ENCODE peak calls at places on chromosomes 1 and 21, in five cellular contexts. O is GM03348, H is AG08395, S is tibial artery, F is transverse colon. L is an unnamed sample.

GRCh38 chr1:23100074-23100748 is 68.4 kb downstream of the LUZP1 start:
- DNase-seq in O (peak; percentile 86), H (peak; percentile 89), S (peak; percentile 69), F (no peak), L (no peak)

GRCh38 chr1:94623560-94624148 is 82.1 kb upstream of the F3 start:
- DNase-seq in O (peak; percentile 19), H (no peak), S (no peak), F (no peak), L (no peak)

GRCh38 chr1:54559771-54560231 is 11.8 kb downstream of the ACOT11 start:
- DNase-seq in O (no peak), H (no peak), S (no peak), F (no peak), L (peak; percentile 25)

GRCh38 chr1:110134050-110134595 is 16.2 kb upstream of the SLC6A17 start:
- DNase-seq in O (no peak), H (no peak), S (no peak), F (no peak), L (no peak)

GRCh38 chr1:181469829-181470228 is 13.5 kb upstream of the CACNA1E start:
- DNase-seq in O (peak; percentile 71), H (peak; percentile 75), S (no peak), F (no peak), L (no peak)

GRCh38 chr1:214476958-214477870 is 74.2 kb downstream of the PTPN14 start:
- DNase-seq in O (peak; percentile 89), H (peak; percentile 89), S (no peak), F (no peak), L (no peak)

GRCh38 chr1:113981962-113982931 is 3.0 kb downstream of the OLFML3 start:
- DNase-seq in O (peak; percentile 91), H (peak; percentile 83), S (peak; percentile 85), F (peak; percentile 53), L (no peak)

GRCh38 chr1:71414229-71414628 is 333.4 kb upstream of the ZRANB2 start:
- DNase-seq in O (peak; percentile 4), H (no peak), S (no peak), F (no peak), L (no peak)

GRCh38 chr21:41552254-41552653 is 44.3 kb upstream of the TMPRSS2 start:
- DNase-seq in O (no peak), H (no peak), S (no peak), F (no peak), L (no peak)

GRCh38 chr1:225835752-225836151 is 25.8 kb downstream of the EPHX1 start:
- DNase-seq in O (peak; percentile 60), H (peak; percentile 26), S (peak; percentile 72), F (no peak), L (no peak)

GRCh38 chr1:83810160-83810559 is 188.8 kb downstream of the TTLL7 start:
- DNase-seq in O (no peak), H (no peak), S (no peak), F (no peak), L (no peak)

GRCh38 chr1:39886757-39887231 is 3.5 kb upstream of the TRIT1 start:
- DNase-seq in O (no peak), H (no peak), S (no peak), F (no peak), L (no peak)

GRCh38 chr1:154791292-154792278 is 78.5 kb downstream of the KCNN3 start:
- DNase-seq in O (no peak), H (peak; percentile 27), S (no peak), F (peak; percentile 70), L (no peak)

GRCh38 chr1:6785318-6785712 is at the start of gene CAMTA1:
- DNase-seq in O (no peak), H (no peak), S (no peak), F (no peak), L (no peak)

GRCh38 chr1:75308365-75308764 is 174.2 kb downstream of the LHX8 start:
- DNase-seq in O (no peak), H (no peak), S (no peak), F (no peak), L (no peak)

GRCh38 chr1:153483776-153484175 is 23.3 kb upstream of the S100A7 start:
- DNase-seq in O (no peak), H (no peak), S (no peak), F (no peak), L (peak; percentile 91)

GRCh38 chr1:205301220-205301821 is 20.2 kb downstream of the NUAK2 start:
- DNase-seq in O (peak; percentile 95), H (peak; percentile 94), S (no peak), F (peak; percentile 51), L (no peak)

GRCh38 chr1:111948209-111949131 is 41.0 kb downstream of the KCND3 start:
- DNase-seq in O (peak; percentile 59), H (peak; percentile 51), S (no peak), F (peak; percentile 34), L (no peak)

GRCh38 chr1:240499012-240499411 is 112.9 kb downstream of the GREM2 start:
- DNase-seq in O (peak; percentile 57), H (peak; percentile 72), S (no peak), F (no peak), L (no peak)

GRCh38 chr1:217011097-217011496 is 287.9 kb upstream of the ESRRG start:
- DNase-seq in O (no peak), H (no peak), S (no peak), F (no peak), L (no peak)

GRCh38 chr1:156862602-156863599 is 2.2 kb downstream of the NTRK1 start:
- DNase-seq in O (no peak), H (no peak), S (no peak), F (no peak), L (no peak)

GRCh38 chr1:6683434-6683833 is 18.2 kb downstream of the DNAJC11 start:
- DNase-seq in O (no peak), H (no peak), S (no peak), F (no peak), L (no peak)

GRCh38 chr1:2554621-2555387 is 1.4 kb upstream of the TNFRSF14 start:
- DNase-seq in O (no peak), H (no peak), S (no peak), F (peak; percentile 49), L (no peak)

GRCh38 chr1:179025975-179026812 is 500 bp downstream of the FAM20B start:
- DNase-seq in O (peak; percentile 91), H (peak; percentile 74), S (peak; percentile 58), F (peak; percentile 87), L (no peak)

GRCh38 chr1:18670267-18670910 is 39.7 kb downstream of the PAX7 start:
- DNase-seq in O (no peak), H (no peak), S (no peak), F (peak; percentile 9), L (no peak)

GRCh38 chr1:2341706-2342383 is 49.5 kb downstream of the MORN1 start:
- DNase-seq in O (no peak), H (no peak), S (no peak), F (no peak), L (no peak)